ENCODE peak calls at places on chromosomes 3 and 15, in seven cellular contexts. One of them, this sample, is unnamed.

GRCh38 chr3:32018723-32019564 is 37.4 kb downstream of the ZNF860 start:
- DNase-seq in stimulated activated CD8-positive, alpha-beta memory T cell treated with anti-CD3 and anti-CD28 coated beads, Interleukin-15, amount 100 ng/mL, for 24 hours: no peak
- DNase-seq in right lobe of liver: no peak
- DNase-seq in activated T-cell treated with anti-CD3 and anti-CD28 coated beads for 1 hour: no peak
- DNase-seq in effector CD4-positive, alpha-beta T cell: no peak
- DNase-seq in activated CD4-positive, alpha-beta T cell treated with anti-CD3 and anti-CD28 coated beads, Interleukin-2, amount 50 U/mL, for 48 hours: no peak
- DNase-seq in left colon: no peak
- DNase-seq in this sample: peak; percentile 14

GRCh38 chr3:58052373-58053273 is 44.4 kb downstream of the FLNB start:
- DNase-seq in stimulated activated CD8-positive, alpha-beta memory T cell treated with anti-CD3 and anti-CD28 coated beads, Interleukin-15, amount 100 ng/mL, for 24 hours: no peak
- DNase-seq in right lobe of liver: peak; percentile 88
- DNase-seq in effector CD4-positive, alpha-beta T cell: no peak
- DNase-seq in activated CD4-positive, alpha-beta T cell treated with anti-CD3 and anti-CD28 coated beads, Interleukin-2, amount 50 U/mL, for 48 hours: peak; percentile 42
- DNase-seq in activated T-cell treated with anti-CD3 and anti-CD28 coated beads for 1 hour: no peak
- DNase-seq in left colon: peak; percentile 77
- DNase-seq in this sample: peak; percentile 96

GRCh38 chr15:56228854-56229253 is 14.8 kb downstream of the RFX7 start:
- DNase-seq in effector CD4-positive, alpha-beta T cell: no peak
- DNase-seq in left colon: no peak
- DNase-seq in stimulated activated CD8-positive, alpha-beta memory T cell treated with anti-CD3 and anti-CD28 coated beads, Interleukin-15, amount 100 ng/mL, for 24 hours: no peak
- DNase-seq in activated T-cell treated with anti-CD3 and anti-CD28 coated beads for 1 hour: no peak
- DNase-seq in right lobe of liver: no peak
- DNase-seq in activated CD4-positive, alpha-beta T cell treated with anti-CD3 and anti-CD28 coated beads, Interleukin-2, amount 50 U/mL, for 48 hours: no peak
- DNase-seq in this sample: no peak

GRCh38 chr3:129596194-129597086 is 10.0 kb downstream of the PLXND1 start:
- DNase-seq in right lobe of liver: peak; percentile 76
- DNase-seq in activated CD4-positive, alpha-beta T cell treated with anti-CD3 and anti-CD28 coated beads, Interleukin-2, amount 50 U/mL, for 48 hours: no peak
- DNase-seq in activated T-cell treated with anti-CD3 and anti-CD28 coated beads for 1 hour: no peak
- DNase-seq in left colon: peak; percentile 68
- DNase-seq in stimulated activated CD8-positive, alpha-beta memory T cell treated with anti-CD3 and anti-CD28 coated beads, Interleukin-15, amount 100 ng/mL, for 24 hours: no peak
- DNase-seq in effector CD4-positive, alpha-beta T cell: no peak
- DNase-seq in this sample: peak; percentile 96

GRCh38 chr3:39350714-39351113 is 21.2 kb downstream of the CCR8 start:
- DNase-seq in activated CD4-positive, alpha-beta T cell treated with anti-CD3 and anti-CD28 coated beads, Interleukin-2, amount 50 U/mL, for 48 hours: no peak
- DNase-seq in activated T-cell treated with anti-CD3 and anti-CD28 coated beads for 1 hour: no peak
- DNase-seq in right lobe of liver: no peak
- DNase-seq in left colon: peak; percentile 48
- DNase-seq in effector CD4-positive, alpha-beta T cell: no peak
- DNase-seq in stimulated activated CD8-positive, alpha-beta memory T cell treated with anti-CD3 and anti-CD28 coated beads, Interleukin-15, amount 100 ng/mL, for 24 hours: no peak
- DNase-seq in this sample: no peak

GRCh38 chr3:105970283-105970682 is 101.5 kb upstream of the CBLB start:
- DNase-seq in activated T-cell treated with anti-CD3 and anti-CD28 coated beads for 1 hour: no peak
- DNase-seq in stimulated activated CD8-positive, alpha-beta memory T cell treated with anti-CD3 and anti-CD28 coated beads, Interleukin-15, amount 100 ng/mL, for 24 hours: no peak
- DNase-seq in activated CD4-positive, alpha-beta T cell treated with anti-CD3 and anti-CD28 coated beads, Interleukin-2, amount 50 U/mL, for 48 hours: no peak
- DNase-seq in right lobe of liver: peak; percentile 61
- DNase-seq in left colon: no peak
- DNase-seq in effector CD4-positive, alpha-beta T cell: no peak
- DNase-seq in this sample: no peak

GRCh38 chr3:138390582-138390932 is 42.2 kb downstream of the MRAS start:
- DNase-seq in right lobe of liver: no peak
- DNase-seq in activated T-cell treated with anti-CD3 and anti-CD28 coated beads for 1 hour: no peak
- DNase-seq in effector CD4-positive, alpha-beta T cell: no peak
- DNase-seq in activated CD4-positive, alpha-beta T cell treated with anti-CD3 and anti-CD28 coated beads, Interleukin-2, amount 50 U/mL, for 48 hours: no peak
- DNase-seq in left colon: no peak
- DNase-seq in stimulated activated CD8-positive, alpha-beta memory T cell treated with anti-CD3 and anti-CD28 coated beads, Interleukin-15, amount 100 ng/mL, for 24 hours: no peak
- DNase-seq in this sample: no peak

GRCh38 chr3:32544894-32545293 is 25.8 kb downstream of the DYNC1LI1 start:
- DNase-seq in stimulated activated CD8-positive, alpha-beta memory T cell treated with anti-CD3 and anti-CD28 coated beads, Interleukin-15, amount 100 ng/mL, for 24 hours: no peak
- DNase-seq in activated T-cell treated with anti-CD3 and anti-CD28 coated beads for 1 hour: no peak
- DNase-seq in right lobe of liver: no peak
- DNase-seq in left colon: no peak
- DNase-seq in activated CD4-positive, alpha-beta T cell treated with anti-CD3 and anti-CD28 coated beads, Interleukin-2, amount 50 U/mL, for 48 hours: no peak
- DNase-seq in effector CD4-positive, alpha-beta T cell: no peak
- DNase-seq in this sample: no peak

GRCh38 chr15:89203705-89204273 is 17.6 kb downstream of the RLBP1 start:
- DNase-seq in right lobe of liver: no peak
- DNase-seq in activated T-cell treated with anti-CD3 and anti-CD28 coated beads for 1 hour: no peak
- DNase-seq in stimulated activated CD8-positive, alpha-beta memory T cell treated with anti-CD3 and anti-CD28 coated beads, Interleukin-15, amount 100 ng/mL, for 24 hours: no peak
- DNase-seq in effector CD4-positive, alpha-beta T cell: no peak
- DNase-seq in activated CD4-positive, alpha-beta T cell treated with anti-CD3 and anti-CD28 coated beads, Interleukin-2, amount 50 U/mL, for 48 hours: no peak
- DNase-seq in left colon: no peak
- DNase-seq in this sample: no peak

GRCh38 chr3:114205541-114205940 is 26.7 kb upstream of the DRD3 start:
- DNase-seq in activated CD4-positive, alpha-beta T cell treated with anti-CD3 and anti-CD28 coated beads, Interleukin-2, amount 50 U/mL, for 48 hours: no peak
- DNase-seq in stimulated activated CD8-positive, alpha-beta memory T cell treated with anti-CD3 and anti-CD28 coated beads, Interleukin-15, amount 100 ng/mL, for 24 hours: no peak
- DNase-seq in effector CD4-positive, alpha-beta T cell: no peak
- DNase-seq in left colon: no peak
- DNase-seq in right lobe of liver: no peak
- DNase-seq in activated T-cell treated with anti-CD3 and anti-CD28 coated beads for 1 hour: no peak
- DNase-seq in this sample: no peak

GRCh38 chr15:68592054-68592453 is 13.3 kb downstream of the CORO2B start:
- DNase-seq in activated T-cell treated with anti-CD3 and anti-CD28 coated beads for 1 hour: no peak
- DNase-seq in right lobe of liver: no peak
- DNase-seq in effector CD4-positive, alpha-beta T cell: no peak
- DNase-seq in left colon: no peak
- DNase-seq in stimulated activated CD8-positive, alpha-beta memory T cell treated with anti-CD3 and anti-CD28 coated beads, Interleukin-15, amount 100 ng/mL, for 24 hours: no peak
- DNase-seq in activated CD4-positive, alpha-beta T cell treated with anti-CD3 and anti-CD28 coated beads, Interleukin-2, amount 50 U/mL, for 48 hours: no peak
- DNase-seq in this sample: no peak

GRCh38 chr15:66760358-66760967 is 58.4 kb downstream of the SMAD6 start:
- DNase-seq in activated T-cell treated with anti-CD3 and anti-CD28 coated beads for 1 hour: no peak
- DNase-seq in stimulated activated CD8-positive, alpha-beta memory T cell treated with anti-CD3 and anti-CD28 coated beads, Interleukin-15, amount 100 ng/mL, for 24 hours: no peak
- DNase-seq in right lobe of liver: peak; percentile 45
- DNase-seq in effector CD4-positive, alpha-beta T cell: no peak
- DNase-seq in left colon: no peak
- DNase-seq in activated CD4-positive, alpha-beta T cell treated with anti-CD3 and anti-CD28 coated beads, Interleukin-2, amount 50 U/mL, for 48 hours: no peak
- DNase-seq in this sample: no peak

GRCh38 chr15:46707452-46707851 is 1009.9 kb upstream of the SEMA6D start:
- DNase-seq in activated CD4-positive, alpha-beta T cell treated with anti-CD3 and anti-CD28 coated beads, Interleukin-2, amount 50 U/mL, for 48 hours: no peak
- DNase-seq in activated T-cell treated with anti-CD3 and anti-CD28 coated beads for 1 hour: no peak
- DNase-seq in right lobe of liver: no peak
- DNase-seq in left colon: no peak
- DNase-seq in stimulated activated CD8-positive, alpha-beta memory T cell treated with anti-CD3 and anti-CD28 coated beads, Interleukin-15, amount 100 ng/mL, for 24 hours: no peak
- DNase-seq in effector CD4-positive, alpha-beta T cell: no peak
- DNase-seq in this sample: no peak

GRCh38 chr3:59006791-59007517 is 42.9 kb downstream of the CFAP20DC start:
- DNase-seq in activated CD4-positive, alpha-beta T cell treated with anti-CD3 and anti-CD28 coated beads, Interleukin-2, amount 50 U/mL, for 48 hours: no peak
- DNase-seq in effector CD4-positive, alpha-beta T cell: no peak
- DNase-seq in right lobe of liver: no peak
- DNase-seq in left colon: no peak
- DNase-seq in stimulated activated CD8-positive, alpha-beta memory T cell treated with anti-CD3 and anti-CD28 coated beads, Interleukin-15, amount 100 ng/mL, for 24 hours: no peak
- DNase-seq in activated T-cell treated with anti-CD3 and anti-CD28 coated beads for 1 hour: no peak
- DNase-seq in this sample: no peak

GRCh38 chr3:193906849-193907410 is 229.0 kb upstream of the HES1 start:
- DNase-seq in left colon: no peak
- DNase-seq in activated T-cell treated with anti-CD3 and anti-CD28 coated beads for 1 hour: no peak
- DNase-seq in stimulated activated CD8-positive, alpha-beta memory T cell treated with anti-CD3 and anti-CD28 coated beads, Interleukin-15, amount 100 ng/mL, for 24 hours: no peak
- DNase-seq in effector CD4-positive, alpha-beta T cell: no peak
- DNase-seq in activated CD4-positive, alpha-beta T cell treated with anti-CD3 and anti-CD28 coated beads, Interleukin-2, amount 50 U/mL, for 48 hours: no peak
- DNase-seq in right lobe of liver: no peak
- DNase-seq in this sample: no peak

GRCh38 chr15:78620021-78620838 is 566 bp downstream of the CHRNA3 start:
- DNase-seq in activated CD4-positive, alpha-beta T cell treated with anti-CD3 and anti-CD28 coated beads, Interleukin-2, amount 50 U/mL, for 48 hours: no peak
- DNase-seq in stimulated activated CD8-positive, alpha-beta memory T cell treated with anti-CD3 and anti-CD28 coated beads, Interleukin-15, amount 100 ng/mL, for 24 hours: no peak
- DNase-seq in left colon: no peak
- DNase-seq in effector CD4-positive, alpha-beta T cell: no peak
- DNase-seq in right lobe of liver: no peak
- DNase-seq in activated T-cell treated with anti-CD3 and anti-CD28 coated beads for 1 hour: no peak
- DNase-seq in this sample: no peak

GRCh38 chr3:160052385-160053047 is 63.9 kb downstream of the IL12A start:
- DNase-seq in effector CD4-positive, alpha-beta T cell: no peak
- DNase-seq in activated CD4-positive, alpha-beta T cell treated with anti-CD3 and anti-CD28 coated beads, Interleukin-2, amount 50 U/mL, for 48 hours: no peak
- DNase-seq in right lobe of liver: no peak
- DNase-seq in left colon: no peak
- DNase-seq in stimulated activated CD8-positive, alpha-beta memory T cell treated with anti-CD3 and anti-CD28 coated beads, Interleukin-15, amount 100 ng/mL, for 24 hours: no peak
- DNase-seq in activated T-cell treated with anti-CD3 and anti-CD28 coated beads for 1 hour: no peak
- DNase-seq in this sample: no peak

GRCh38 chr3:153273767-153274443 is 111.9 kb downstream of the RAP2B start:
- DNase-seq in left colon: no peak
- DNase-seq in activated CD4-positive, alpha-beta T cell treated with anti-CD3 and anti-CD28 coated beads, Interleukin-2, amount 50 U/mL, for 48 hours: no peak
- DNase-seq in right lobe of liver: no peak
- DNase-seq in stimulated activated CD8-positive, alpha-beta memory T cell treated with anti-CD3 and anti-CD28 coated beads, Interleukin-15, amount 100 ng/mL, for 24 hours: no peak
- DNase-seq in activated T-cell treated with anti-CD3 and anti-CD28 coated beads for 1 hour: no peak
- DNase-seq in effector CD4-positive, alpha-beta T cell: no peak
- DNase-seq in this sample: no peak

GRCh38 chr15:85062560-85062959 is 80.9 kb downstream of the PDE8A start:
- DNase-seq in left colon: no peak
- DNase-seq in activated CD4-positive, alpha-beta T cell treated with anti-CD3 and anti-CD28 coated beads, Interleukin-2, amount 50 U/mL, for 48 hours: no peak
- DNase-seq in stimulated activated CD8-positive, alpha-beta memory T cell treated with anti-CD3 and anti-CD28 coated beads, Interleukin-15, amount 100 ng/mL, for 24 hours: no peak
- DNase-seq in activated T-cell treated with anti-CD3 and anti-CD28 coated beads for 1 hour: no peak
- DNase-seq in effector CD4-positive, alpha-beta T cell: no peak
- DNase-seq in right lobe of liver: no peak
- DNase-seq in this sample: no peak

GRCh38 chr15:100339999-100340398 is 1.8 kb downstream of the ADAMTS17 start:
- DNase-seq in right lobe of liver: no peak
- DNase-seq in left colon: no peak
- DNase-seq in effector CD4-positive, alpha-beta T cell: no peak
- DNase-seq in stimulated activated CD8-positive, alpha-beta memory T cell treated with anti-CD3 and anti-CD28 coated beads, Interleukin-15, amount 100 ng/mL, for 24 hours: no peak
- DNase-seq in activated T-cell treated with anti-CD3 and anti-CD28 coated beads for 1 hour: no peak
- DNase-seq in activated CD4-positive, alpha-beta T cell treated with anti-CD3 and anti-CD28 coated beads, Interleukin-2, amount 50 U/mL, for 48 hours: no peak
- DNase-seq in this sample: no peak

GRCh38 chr3:140709751-140710150 is 31.9 kb downstream of the TRIM42 start:
- DNase-seq in stimulated activated CD8-positive, alpha-beta memory T cell treated with anti-CD3 and anti-CD28 coated beads, Interleukin-15, amount 100 ng/mL, for 24 hours: no peak
- DNase-seq in right lobe of liver: no peak
- DNase-seq in activated T-cell treated with anti-CD3 and anti-CD28 coated beads for 1 hour: no peak
- DNase-seq in effector CD4-positive, alpha-beta T cell: no peak
- DNase-seq in left colon: no peak
- DNase-seq in activated CD4-positive, alpha-beta T cell treated with anti-CD3 and anti-CD28 coated beads, Interleukin-2, amount 50 U/mL, for 48 hours: no peak
- DNase-seq in this sample: no peak

GRCh38 chr15:67199391-67199790 is 55.1 kb downstream of the AAGAB start:
- DNase-seq in effector CD4-positive, alpha-beta T cell: no peak
- DNase-seq in right lobe of liver: no peak
- DNase-seq in activated T-cell treated with anti-CD3 and anti-CD28 coated beads for 1 hour: no peak
- DNase-seq in activated CD4-positive, alpha-beta T cell treated with anti-CD3 and anti-CD28 coated beads, Interleukin-2, amount 50 U/mL, for 48 hours: no peak
- DNase-seq in left colon: no peak
- DNase-seq in stimulated activated CD8-positive, alpha-beta memory T cell treated with anti-CD3 and anti-CD28 coated beads, Interleukin-15, amount 100 ng/mL, for 24 hours: no peak
- DNase-seq in this sample: no peak

GRCh38 chr3:136811701-136812100 is 7.2 kb upstream of the SLC35G2 start:
- DNase-seq in right lobe of liver: no peak
- DNase-seq in activated T-cell treated with anti-CD3 and anti-CD28 coated beads for 1 hour: no peak
- DNase-seq in left colon: no peak
- DNase-seq in effector CD4-positive, alpha-beta T cell: no peak
- DNase-seq in activated CD4-positive, alpha-beta T cell treated with anti-CD3 and anti-CD28 coated beads, Interleukin-2, amount 50 U/mL, for 48 hours: no peak
- DNase-seq in stimulated activated CD8-positive, alpha-beta memory T cell treated with anti-CD3 and anti-CD28 coated beads, Interleukin-15, amount 100 ng/mL, for 24 hours: no peak
- DNase-seq in this sample: no peak

GRCh38 chr15:68278345-68279217 is 1.0 kb downstream of the FEM1B start:
- DNase-seq in left colon: peak; percentile 42
- DNase-seq in right lobe of liver: no peak
- DNase-seq in activated CD4-positive, alpha-beta T cell treated with anti-CD3 and anti-CD28 coated beads, Interleukin-2, amount 50 U/mL, for 48 hours: peak; percentile 26
- DNase-seq in effector CD4-positive, alpha-beta T cell: no peak
- DNase-seq in stimulated activated CD8-positive, alpha-beta memory T cell treated with anti-CD3 and anti-CD28 coated beads, Interleukin-15, amount 100 ng/mL, for 24 hours: no peak
- DNase-seq in activated T-cell treated with anti-CD3 and anti-CD28 coated beads for 1 hour: no peak
- DNase-seq in this sample: peak; percentile 71

GRCh38 chr3:98772022-98772421 is 8.9 kb downstream of the ST3GAL6 start:
- DNase-seq in activated CD4-positive, alpha-beta T cell treated with anti-CD3 and anti-CD28 coated beads, Interleukin-2, amount 50 U/mL, for 48 hours: no peak
- DNase-seq in stimulated activated CD8-positive, alpha-beta memory T cell treated with anti-CD3 and anti-CD28 coated beads, Interleukin-15, amount 100 ng/mL, for 24 hours: no peak
- DNase-seq in right lobe of liver: no peak
- DNase-seq in left colon: no peak
- DNase-seq in effector CD4-positive, alpha-beta T cell: no peak
- DNase-seq in activated T-cell treated with anti-CD3 and anti-CD28 coated beads for 1 hour: no peak
- DNase-seq in this sample: no peak

GRCh38 chr3:81760215-81760614 is 1.2 kb downstream of the GBE1 start:
- DNase-seq in effector CD4-positive, alpha-beta T cell: no peak
- DNase-seq in stimulated activated CD8-positive, alpha-beta memory T cell treated with anti-CD3 and anti-CD28 coated beads, Interleukin-15, amount 100 ng/mL, for 24 hours: no peak
- DNase-seq in right lobe of liver: no peak
- DNase-seq in activated CD4-positive, alpha-beta T cell treated with anti-CD3 and anti-CD28 coated beads, Interleukin-2, amount 50 U/mL, for 48 hours: no peak
- DNase-seq in activated T-cell treated with anti-CD3 and anti-CD28 coated beads for 1 hour: no peak
- DNase-seq in left colon: no peak
- DNase-seq in this sample: no peak

GRCh38 chr3:183094711-183095110 is 4.6 kb downstream of the MCCC1 start:
- DNase-seq in activated CD4-positive, alpha-beta T cell treated with anti-CD3 and anti-CD28 coated beads, Interleukin-2, amount 50 U/mL, for 48 hours: no peak
- DNase-seq in left colon: no peak
- DNase-seq in activated T-cell treated with anti-CD3 and anti-CD28 coated beads for 1 hour: no peak
- DNase-seq in stimulated activated CD8-positive, alpha-beta memory T cell treated with anti-CD3 and anti-CD28 coated beads, Interleukin-15, amount 100 ng/mL, for 24 hours: no peak
- DNase-seq in right lobe of liver: no peak
- DNase-seq in effector CD4-positive, alpha-beta T cell: no peak
- DNase-seq in this sample: no peak

GRCh38 chr3:137259089-137259488 is 301.3 kb downstream of the IL20RB start:
- DNase-seq in effector CD4-positive, alpha-beta T cell: no peak
- DNase-seq in left colon: no peak
- DNase-seq in right lobe of liver: no peak
- DNase-seq in stimulated activated CD8-positive, alpha-beta memory T cell treated with anti-CD3 and anti-CD28 coated beads, Interleukin-15, amount 100 ng/mL, for 24 hours: no peak
- DNase-seq in activated CD4-positive, alpha-beta T cell treated with anti-CD3 and anti-CD28 coated beads, Interleukin-2, amount 50 U/mL, for 48 hours: no peak
- DNase-seq in activated T-cell treated with anti-CD3 and anti-CD28 coated beads for 1 hour: no peak
- DNase-seq in this sample: no peak

GRCh38 chr3:141385386-141386079 is 17.2 kb downstream of the ZBTB38 start:
- DNase-seq in right lobe of liver: no peak
- DNase-seq in activated CD4-positive, alpha-beta T cell treated with anti-CD3 and anti-CD28 coated beads, Interleukin-2, amount 50 U/mL, for 48 hours: no peak
- DNase-seq in effector CD4-positive, alpha-beta T cell: no peak
- DNase-seq in activated T-cell treated with anti-CD3 and anti-CD28 coated beads for 1 hour: no peak
- DNase-seq in stimulated activated CD8-positive, alpha-beta memory T cell treated with anti-CD3 and anti-CD28 coated beads, Interleukin-15, amount 100 ng/mL, for 24 hours: no peak
- DNase-seq in left colon: no peak
- DNase-seq in this sample: no peak

GRCh38 chr3:189789432-189789831 is 158.2 kb downstream of the TP63 start:
- DNase-seq in stimulated activated CD8-positive, alpha-beta memory T cell treated with anti-CD3 and anti-CD28 coated beads, Interleukin-15, amount 100 ng/mL, for 24 hours: no peak
- DNase-seq in activated CD4-positive, alpha-beta T cell treated with anti-CD3 and anti-CD28 coated beads, Interleukin-2, amount 50 U/mL, for 48 hours: no peak
- DNase-seq in left colon: no peak
- DNase-seq in activated T-cell treated with anti-CD3 and anti-CD28 coated beads for 1 hour: no peak
- DNase-seq in right lobe of liver: no peak
- DNase-seq in effector CD4-positive, alpha-beta T cell: no peak
- DNase-seq in this sample: no peak

This sample was measured in SJSA1.